ENCODE peak calls at places on chromosome 21, in nine cellular contexts. N, F, A, C, V, S, Y, B and X are unnamed samples.
A peak's percentile ranks its signal among the peaks of the same experiment; 100 is the strongest.

GRCh38 chr21:32463889-32464300 is 51.4 kb downstream of the EVA1C start:
- DNase-seq in N (no peak), F (peak; percentile 60), A (no peak), C (no peak), V (no peak), S (peak; percentile 94), Y (peak; percentile 54), B (no peak), X (peak; percentile 58)

GRCh38 chr21:31977816-31978215 is 105.0 kb downstream of the HUNK start:
- DNase-seq in N (no peak), F (no peak), A (no peak), C (no peak), V (no peak), S (no peak), Y (no peak), B (no peak), X (no peak)

GRCh38 chr21:42593007-42593814 is 60.2 kb upstream of the PDE9A start:
- DNase-seq in N (peak; percentile 69), F (peak; percentile 53), A (peak; percentile 77), C (peak; percentile 65), V (no peak), S (peak; percentile 26), Y (peak; percentile 73), B (peak; percentile 81), X (peak; percentile 87)

GRCh38 chr21:32951041-32951440 is 74.7 kb upstream of the OLIG2 start:
- DNase-seq in N (no peak), F (no peak), A (no peak), C (no peak), V (no peak), S (no peak), Y (no peak), B (no peak), X (no peak)

GRCh38 chr21:33299181-33299752 is 25.5 kb upstream of the IFNAR1 start:
- DNase-seq in N (no peak), F (no peak), A (no peak), C (no peak), V (no peak), S (no peak), Y (no peak), B (no peak), X (no peak)

GRCh38 chr21:36395353-36396111 is 10.3 kb downstream of the CHAF1B start:
- DNase-seq in N (no peak), F (no peak), A (no peak), C (no peak), V (no peak), S (no peak), Y (no peak), B (no peak), X (no peak)

GRCh38 chr21:42461185-42461520 is 34.9 kb downstream of the RSPH1 start:
- DNase-seq in N (no peak), F (no peak), A (no peak), C (no peak), V (no peak), S (no peak), Y (no peak), B (no peak), X (no peak)

GRCh38 chr21:14523234-14523633 is 22.9 kb downstream of the SAMSN1 start:
- DNase-seq in N (no peak), F (no peak), A (no peak), C (no peak), V (no peak), S (no peak), Y (no peak), B (no peak), X (no peak)

GRCh38 chr21:32807717-32808380 is 36.3 kb upstream of the PAXBP1 start:
- DNase-seq in N (no peak), F (peak; percentile 52), A (no peak), C (no peak), V (no peak), S (peak; percentile 38), Y (no peak), B (no peak), X (no peak)

GRCh38 chr21:41664881-41665765 is 101.7 kb downstream of the RIPK4 start:
- DNase-seq in N (peak; percentile 38), F (no peak), A (no peak), C (no peak), V (no peak), S (peak; percentile 67), Y (no peak), B (no peak), X (peak; percentile 44)

GRCh38 chr21:46265736-46266525 is 19.5 kb downstream of the MCM3AP start:
- DNase-seq in N (no peak), F (no peak), A (no peak), C (no peak), V (no peak), S (no peak), Y (no peak), B (no peak), X (no peak)

GRCh38 chr21:46264046-46264689 is 21.2 kb downstream of the MCM3AP start:
- DNase-seq in N (no peak), F (no peak), A (no peak), C (no peak), V (no peak), S (no peak), Y (no peak), B (no peak), X (no peak)

GRCh38 chr21:46268371-46268770 is 17.0 kb downstream of the MCM3AP start:
- DNase-seq in N (no peak), F (no peak), A (no peak), C (no peak), V (no peak), S (no peak), Y (no peak), B (no peak), X (no peak)

GRCh38 chr21:46266946-46267345 is 18.5 kb downstream of the MCM3AP start:
- DNase-seq in N (no peak), F (no peak), A (no peak), C (no peak), V (no peak), S (no peak), Y (no peak), B (no peak), X (no peak)

GRCh38 chr21:46264690-46265144 is 20.7 kb downstream of the MCM3AP start:
- DNase-seq in N (no peak), F (no peak), A (no peak), C (no peak), V (no peak), S (no peak), Y (no peak), B (no peak), X (no peak)
- TF ChIP-seq POLR2A in N (no peak), F (no peak), A (no peak), C (no peak), V (no peak), S (no peak), Y (no peak), B (no peak), X (no peak)

GRCh38 chr21:17783003-17783402 is 36.2 kb downstream of the C21orf91 start:
- DNase-seq in N (no peak), F (no peak), A (no peak), C (no peak), V (no peak), S (no peak), Y (no peak), B (no peak), X (no peak)

GRCh38 chr21:17785403-17785788 is 33.8 kb downstream of the C21orf91 start:
- DNase-seq in N (no peak), F (no peak), A (no peak), C (no peak), V (no peak), S (no peak), Y (no peak), B (no peak), X (no peak)

GRCh38 chr21:17786219-17787181 is 32.7 kb downstream of the C21orf91 start:
- DNase-seq in N (no peak), F (no peak), A (no peak), C (no peak), V (no peak), S (no peak), Y (no peak), B (no peak), X (no peak)

GRCh38 chr21:17783816-17784598 is 35.1 kb downstream of the C21orf91 start:
- DNase-seq in N (no peak), F (no peak), A (no peak), C (no peak), V (no peak), S (no peak), Y (no peak), B (no peak), X (no peak)

GRCh38 chr21:17784604-17785402 is 34.4 kb downstream of the C21orf91 start:
- DNase-seq in N (no peak), F (no peak), A (no peak), C (no peak), V (no peak), S (no peak), Y (no peak), B (no peak), X (no peak)
- TF ChIP-seq POLR2A in N (no peak), F (no peak), A (no peak), C (no peak), V (no peak), S (no peak), Y (no peak), B (no peak), X (no peak)

DNA sequence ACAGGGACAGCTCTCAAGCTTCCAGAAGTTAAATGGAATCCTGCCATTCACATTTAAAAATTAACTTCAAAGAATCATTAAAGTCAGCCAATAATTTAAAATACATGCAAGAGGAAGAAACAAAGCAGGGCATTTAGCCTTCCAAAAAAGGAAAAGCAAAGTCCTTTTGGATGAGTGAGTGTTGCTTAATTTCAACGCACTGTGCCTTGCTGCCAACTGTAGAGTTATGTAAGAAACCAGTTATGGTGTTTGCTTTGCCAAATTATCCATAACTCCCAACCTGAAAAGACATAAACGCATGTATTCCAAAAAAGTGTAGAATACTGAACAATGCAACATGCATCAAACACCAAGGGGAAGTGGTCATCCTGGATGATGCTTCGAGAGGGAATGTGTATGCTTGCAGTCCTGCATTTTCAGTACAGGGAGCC is 16.1 kb upstream of the KCNE1 start:
- DNase-seq in N (no peak), F (no peak), A (no peak), C (no peak), V (no peak), S (peak; percentile 51), Y (no peak), B (no peak), X (no peak)
- TF ChIP-seq POLR2A in N (no peak), F (no peak), A (no peak), C (no peak), V (no peak), S (no peak), Y (no peak), B (no peak), X (no peak)

DNA sequence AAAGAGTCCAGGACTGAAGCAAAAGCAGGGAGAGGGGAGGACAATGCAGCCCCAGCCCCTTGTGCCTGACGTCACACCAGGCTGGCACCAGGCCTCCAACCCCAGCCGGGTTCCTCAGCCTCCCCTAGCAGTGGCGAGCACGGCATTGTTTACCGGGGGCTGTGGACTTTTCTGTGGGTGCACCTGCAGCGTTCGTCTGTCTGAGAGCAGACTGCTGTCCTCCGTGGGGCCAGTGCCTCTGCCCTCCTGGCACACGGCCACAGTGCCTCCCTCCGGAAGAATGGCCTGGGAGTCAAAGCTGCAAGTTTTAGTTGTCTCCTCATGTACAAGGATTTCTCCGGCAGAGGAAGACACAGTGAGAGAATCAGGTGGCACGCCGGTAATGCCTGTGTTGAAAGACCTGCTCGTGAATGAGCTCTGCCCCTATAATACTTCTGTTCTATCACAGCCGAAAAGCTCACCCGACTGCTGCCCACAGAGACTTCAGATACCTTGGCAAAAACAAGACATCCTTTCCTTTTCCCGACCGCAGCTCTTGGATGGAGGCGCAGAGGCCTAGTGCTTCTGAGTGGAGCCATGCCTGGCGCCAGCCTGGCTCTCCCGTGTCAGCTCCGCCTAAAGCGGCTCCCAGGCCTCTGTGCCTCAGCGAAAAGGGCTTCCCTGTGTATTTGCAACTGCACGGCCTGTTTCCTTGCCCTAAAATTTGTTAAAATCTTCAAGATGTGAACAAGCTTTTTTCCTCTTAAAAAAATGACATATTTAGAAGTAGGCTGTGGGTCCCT is 71.4 kb downstream of the AGPAT3 start:
- DNase-seq in N (no peak), F (no peak), A (no peak), C (no peak), V (no peak), S (no peak), Y (no peak), B (no peak), X (no peak)
- TF ChIP-seq POLR2A in N (no peak), F (no peak), A (no peak), C (no peak), V (no peak), S (no peak), Y (no peak), B (no peak), X (no peak)